ENCODE peak calls at places on chromosomes 6 and 20, in four cellular contexts. F, O, P and D are unnamed samples.
A peak's percentile ranks its signal among the peaks of the same experiment; 100 is the strongest.

GRCh38 chr20:25194333-25194972 is 1.1 kb upstream of the ENTPD6 start:
- DNase-seq in F (no peak), O (no peak), P (peak; percentile 60), D (no peak)

GRCh38 chr6:149443411-149444181 is 41.2 kb downstream of the ZC3H12D start:
- DNase-seq in F (peak; percentile 57), O (no peak), P (no peak), D (peak; percentile 63)

GRCh38 chr20:10728873-10729670 is 55.3 kb upstream of the JAG1 start:
- DNase-seq in F (no peak), O (peak; percentile 67), P (no peak), D (no peak)

GRCh38 chr20:48910360-48910781 is 11.1 kb upstream of the ARFGEF2 start:
- DNase-seq in F (no peak), O (peak; percentile 41), P (no peak), D (peak; percentile 76)

GRCh38 chr20:16864958-16865357 is 116.8 kb downstream of the OTOR start:
- DNase-seq in F (no peak), O (no peak), P (no peak), D (no peak)

GRCh38 chr20:57166568-57167291 is 99.7 kb downstream of the BMP7 start:
- DNase-seq in F (no peak), O (no peak), P (no peak), D (no peak)

GRCh38 chr6:14953806-14954205 is 292.1 kb upstream of the JARID2 start:
- DNase-seq in F (no peak), O (no peak), P (no peak), D (peak; percentile 21)

GRCh38 chr6:54813901-54814300 is 32.7 kb upstream of the FAM83B start:
- DNase-seq in F (no peak), O (no peak), P (no peak), D (no peak)

GRCh38 chr6:151149788-151150187 is 90.0 kb upstream of the AKAP12 start:
- DNase-seq in F (no peak), O (no peak), P (no peak), D (no peak)

GRCh38 chr6:9250852-9251251 is 815.5 kb upstream of the SLC35B3 start:
- DNase-seq in F (peak; percentile 37), O (peak; percentile 52), P (peak; percentile 23), D (peak; percentile 10)

GRCh38 chr20:48049171-48049570 is 263.9 kb upstream of the SULF2 start:
- DNase-seq in F (no peak), O (no peak), P (no peak), D (no peak)

GRCh38 chr6:167392631-167393301 is 67.9 kb downstream of the TTLL2 start:
- DNase-seq in F (no peak), O (peak; percentile 6), P (no peak), D (no peak)

GRCh38 chr20:32457476-32457986 is 99.4 kb downstream of the ASXL1 start:
- DNase-seq in F (peak; percentile 84), O (peak; percentile 39), P (peak; percentile 45), D (peak; percentile 42)
- H3K4me3 ChIP-seq in F (peak overlapping the region; percentile 53), O (no peak overlapping the region), P (no peak overlapping the region), D (peak overlapping the region; percentile 35)

GRCh38 chr6:37783831-37784584 is 35.5 kb upstream of the ZFAND3 start:
- DNase-seq in F (peak; percentile 41), O (peak; percentile 38), P (no peak), D (no peak)
- TF ChIP-seq CTCF in F (no peak), O (no peak), P (no peak), D (no peak)

GRCh38 chr6:13605634-13606033 is 9.5 kb upstream of the NOL7 start:
- DNase-seq in F (no peak), O (no peak), P (no peak), D (no peak)

GRCh38 chr6:13600036-13600435 is 15.1 kb upstream of the NOL7 start:
- DNase-seq in F (no peak), O (no peak), P (no peak), D (no peak)

GRCh38 chr6:13604135-13604534 is 11.0 kb upstream of the NOL7 start:
- DNase-seq in F (no peak), O (no peak), P (no peak), D (no peak)

GRCh38 chr6:13604546-13605416 is 10.4 kb upstream of the NOL7 start:
- DNase-seq in F (no peak), O (no peak), P (no peak), D (no peak)
- H3K4me3 ChIP-seq in F (no peak overlapping the region), O (no peak overlapping the region), P (no peak overlapping the region), D (no peak overlapping the region)

DNA sequence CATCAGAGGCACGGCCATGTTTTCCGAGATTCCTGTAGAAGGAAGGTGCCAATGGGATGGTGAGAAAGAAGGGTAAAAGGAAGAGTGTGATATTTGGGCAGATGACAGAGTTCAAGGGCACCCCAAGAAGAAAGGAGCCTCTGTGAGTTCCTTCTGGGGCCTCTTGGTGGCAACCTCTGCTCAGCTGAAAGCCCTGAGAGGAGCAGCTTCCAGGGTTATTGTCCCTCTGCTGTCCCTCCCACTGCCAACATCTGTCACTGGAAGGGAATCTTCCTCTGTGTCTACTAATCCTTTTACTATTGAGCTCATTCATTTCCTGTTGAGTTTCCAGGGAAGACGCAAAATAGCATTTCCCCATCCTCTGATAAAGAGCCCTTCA is 40.0 kb upstream of the KCNK16 start:
- DNase-seq in F (peak; percentile 54), O (no peak), P (no peak), D (no peak)
- TF ChIP-seq CTCF in F (no peak), O (no peak), P (no peak), D (peak; percentile 13)

DNA sequence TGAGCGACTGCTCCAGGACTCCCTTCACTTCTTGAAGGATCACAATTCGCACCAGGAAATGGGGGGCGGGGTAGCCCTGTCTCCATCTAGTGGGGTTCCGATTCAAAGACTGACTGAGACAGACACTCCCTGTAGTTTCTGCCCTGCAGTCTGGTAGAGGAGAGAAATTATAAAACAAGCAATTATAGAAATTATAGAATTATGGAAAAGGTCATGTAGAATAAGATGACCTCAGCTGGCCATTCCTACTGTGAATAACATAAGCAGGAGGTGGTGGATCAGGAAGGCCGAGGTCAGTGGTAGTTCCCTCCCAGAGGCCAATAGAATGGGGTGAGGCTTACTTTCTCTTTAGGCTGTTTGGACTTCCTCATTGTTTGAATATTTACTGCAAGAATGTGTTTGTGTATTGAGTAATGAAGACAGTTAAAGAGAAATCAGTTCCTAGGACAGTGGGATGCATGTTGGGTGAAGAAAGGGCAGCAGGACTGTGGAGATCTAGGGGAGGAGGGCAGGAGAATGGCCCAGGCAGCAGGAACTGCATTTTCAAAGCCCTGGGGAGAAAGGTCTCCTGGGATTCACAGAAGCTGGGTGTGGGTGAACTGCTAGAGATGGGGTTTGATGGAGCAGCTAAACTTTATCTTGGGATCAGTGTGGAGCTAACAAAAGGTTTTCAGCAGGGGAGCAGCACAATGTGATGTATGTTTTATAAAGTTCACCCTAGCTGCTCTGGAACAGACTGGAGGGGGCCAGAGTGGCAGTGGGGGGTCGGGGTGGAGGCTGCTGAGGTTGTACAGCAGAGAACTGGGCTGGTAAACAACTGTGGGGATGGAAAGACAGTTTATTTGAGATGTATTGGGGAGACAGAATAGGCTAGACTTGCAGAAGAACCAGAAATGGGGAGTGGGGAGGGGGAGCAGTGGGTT is 2.1 kb downstream of the ZNF341 start:
- DNase-seq in F (no peak), O (peak; percentile 53), P (peak; percentile 71), D (peak; percentile 33)
- H3K4me3 ChIP-seq in F (no peak overlapping the region), O (no peak overlapping the region), P (peak overlapping the region; percentile 1), D (peak overlapping the region; percentile 2)

DNA sequence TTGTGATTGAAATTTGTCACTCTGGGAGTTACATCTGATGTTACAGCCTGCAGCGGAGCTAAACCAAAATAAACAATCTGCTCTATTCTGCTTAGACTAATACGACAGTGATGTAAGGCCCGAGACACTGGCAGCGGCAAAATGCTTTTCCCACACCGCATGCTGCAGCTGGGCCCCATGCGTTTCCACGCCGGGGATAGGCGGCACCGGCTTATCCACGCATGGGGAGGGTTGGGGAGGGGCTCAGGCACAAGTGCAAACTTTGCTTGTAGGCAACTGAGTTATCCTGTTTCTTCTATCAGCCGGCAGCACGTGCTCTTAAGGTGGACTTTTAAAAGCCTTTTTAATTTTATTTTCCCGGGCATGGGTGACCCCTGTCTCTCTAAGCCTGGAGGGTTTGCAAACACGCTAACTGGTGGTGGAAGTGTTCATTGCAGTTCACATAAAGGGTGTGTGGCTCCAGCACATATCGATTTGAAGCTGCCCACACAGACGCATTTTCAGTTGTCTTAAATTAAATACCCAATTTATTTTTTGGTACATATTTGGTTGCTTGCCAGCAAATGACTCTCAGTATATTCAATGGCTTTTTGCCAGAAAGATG is 561.7 kb upstream of the AGPAT4 start:
- DNase-seq in F (no peak), O (no peak), P (no peak), D (no peak)
- TF ChIP-seq CTCF in F (no peak), O (no peak), P (no peak), D (no peak)

GRCh38 chr6:107490568-107491058 is 696 bp downstream of the SOBP start:
- DNase-seq in F (peak; percentile 39), O (no peak), P (peak; percentile 29), D (no peak)

GRCh38 chr6:107489636-107490567 is at the start of gene SOBP:
- DNase-seq in F (peak; percentile 70), O (peak; percentile 54), P (peak; percentile 43), D (peak; percentile 38)

GRCh38 chr6:107493158-107494057 is 3.5 kb downstream of the SOBP start:
- DNase-seq in F (peak; percentile 53), O (peak; percentile 22), P (no peak), D (no peak)

GRCh38 chr6:107491059-107491609 is 1.2 kb downstream of the SOBP start:
- DNase-seq in F (peak; percentile 39), O (peak; percentile 63), P (peak; percentile 62), D (no peak)

DNA sequence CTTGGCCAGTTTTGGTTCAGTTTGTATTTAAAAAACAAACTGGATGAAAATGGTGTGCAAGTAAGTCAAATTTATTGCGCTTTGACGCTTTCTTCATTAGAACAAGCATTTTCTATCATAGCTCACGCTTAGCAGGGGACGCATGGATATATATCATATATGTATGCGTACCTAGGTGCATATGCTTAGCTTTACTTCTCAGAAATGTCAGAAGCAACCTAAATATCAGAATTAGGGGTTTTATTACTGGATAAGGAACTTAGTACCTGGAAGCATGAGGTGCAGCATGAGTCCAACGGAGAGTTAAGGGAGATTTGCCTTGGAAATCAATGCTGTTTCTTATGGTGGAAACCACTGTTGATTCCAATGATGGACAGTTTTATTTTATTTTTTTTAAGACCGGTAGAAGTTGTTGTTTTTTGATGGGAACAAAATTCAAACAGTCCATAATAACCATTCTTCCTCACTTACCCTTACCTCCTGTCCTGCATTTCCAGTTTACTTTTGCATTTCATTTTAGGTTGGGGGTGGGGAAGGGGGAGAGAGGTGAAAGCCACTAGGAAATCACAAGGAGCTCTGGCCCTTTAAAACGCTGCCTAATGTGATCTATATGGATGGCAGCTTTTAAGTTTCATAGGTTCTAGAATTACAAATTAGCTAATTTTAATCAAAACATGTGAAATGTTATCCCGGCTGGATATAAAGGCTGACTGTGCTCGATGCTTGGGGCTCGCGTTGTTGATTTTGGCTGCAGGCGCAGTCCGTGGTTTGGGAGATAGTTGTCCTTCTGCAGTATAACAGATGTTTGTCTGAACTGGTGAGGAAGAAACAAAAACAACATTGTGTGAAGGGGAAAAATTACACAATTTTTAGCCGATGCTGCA is 2.1 kb downstream of the SOBP start:
- DNase-seq in F (peak; percentile 60), O (no peak), P (no peak), D (no peak)
- H3K4me3 ChIP-seq in F (peak overlapping the region; percentile 77), O (no peak overlapping the region), P (no peak overlapping the region), D (no peak overlapping the region)